ENCODE peak calls at places on chromosomes 7 and 10, in nine cellular contexts. A is tibial nerve, K is adrenal gland, D is vagina, N is upper lobe of left lung, T is A549, P is NB4, J is stomach, Q is body of pancreas. U is an unnamed sample.

GRCh38 chr10:23516530-23516929 is 77.7 kb downstream of the OTUD1 start:
- DNase-seq in P (peak), D (no peak), Q (no peak), J (no peak), A (no peak), T (no peak), N (no peak), K (peak), U (no peak)

GRCh38 chr7:44962483-44963251 is 16.1 kb downstream of the MYO1G start:
- DNase-seq in T (no peak), N (peak), Q (no peak), A (no peak), J (peak), K (peak), D (no peak), P (peak), U (no peak)

GRCh38 chr10:56240471-56240870 is 120.6 kb downstream of the ZWINT start:
- DNase-seq in A (no peak), D (no peak), Q (no peak), J (no peak), P (no peak), K (no peak), N (no peak), T (no peak), U (no peak)

GRCh38 chr7:33774762-33775523 is 130.4 kb upstream of the BMPER start:
- DNase-seq in J (peak), N (no peak), T (no peak), P (no peak), K (peak), D (no peak), A (peak), Q (peak), U (no peak)

GRCh38 chr7:73882060-73882428 is 21.1 kb downstream of the TMEM270 start:
- DNase-seq in D (no peak), T (no peak), A (no peak), Q (no peak), K (no peak), P (no peak), N (no peak), J (no peak), U (no peak)

GRCh38 chr10:101686133-101686925 is 8.6 kb downstream of the FBXW4 start:
- DNase-seq in A (no peak), P (no peak), T (no peak), K (no peak), J (no peak), D (no peak), Q (no peak), N (no peak), U (no peak)

GRCh38 chr10:61903184-61903990 is 1.9 kb downstream of the ARID5B start:
- DNase-seq in J (peak), T (peak), K (peak), A (peak), P (peak), D (peak), N (peak), Q (peak), U (peak)

GRCh38 chr7:48992816-48993215 is 68.5 kb downstream of the CDC14C start:
- DNase-seq in Q (no peak), T (no peak), A (no peak), P (no peak), J (no peak), D (no peak), K (no peak), N (no peak), U (no peak)

GRCh38 chr10:27695704-27696103 is 49.9 kb downstream of the MKX start:
- DNase-seq in P (no peak), Q (no peak), A (no peak), T (no peak), J (no peak), K (no peak), N (no peak), D (no peak), U (no peak)

GRCh38 chr7:107505997-107506682 is 36.3 kb downstream of the GPR22 start:
- DNase-seq in A (no peak), N (no peak), D (no peak), T (no peak), P (no peak), K (no peak), Q (peak), J (peak), U (peak)

GRCh38 chr10:132203256-132204077 is 16.7 kb downstream of the DPYSL4 start:
- DNase-seq in P (no peak), T (no peak), A (no peak), D (no peak), J (no peak), N (peak), K (no peak), Q (no peak), U (no peak)

GRCh38 chr10:43220971-43221418 is 45.9 kb downstream of the RASGEF1A start:
- DNase-seq in N (no peak), P (no peak), A (no peak), K (no peak), J (no peak), D (no peak), Q (no peak), T (no peak), U (no peak)

GRCh38 chr10:57336865-57337264 is 930.8 kb downstream of the IPMK start:
- DNase-seq in K (no peak), D (no peak), A (no peak), Q (no peak), T (no peak), J (no peak), N (peak), P (no peak), U (no peak)

GRCh38 chr7:21064698-21065648 is 278.3 kb upstream of the SP8 start:
- DNase-seq in T (no peak), P (no peak), Q (no peak), D (no peak), K (no peak), A (no peak), N (no peak), J (no peak), U (no peak)

GRCh38 chr7:80488851-80489370 is 23.0 kb downstream of the GNAT3 start:
- DNase-seq in N (no peak), T (no peak), Q (no peak), J (no peak), P (no peak), D (no peak), A (no peak), K (no peak), U (no peak)

GRCh38 chr10:79347894-79348639 is 798 bp downstream of the PPIF start:
- DNase-seq in T (peak), N (peak), J (peak), A (peak), P (peak), Q (peak), K (peak), D (peak), U (peak)

GRCh38 chr10:79190740-79191261 is 122.0 kb downstream of the ZMIZ1 start:
- DNase-seq in P (no peak), K (no peak), A (no peak), T (no peak), N (no peak), Q (no peak), D (no peak), J (no peak), U (no peak)

GRCh38 chr10:3103646-3104045 is 36.3 kb downstream of the PFKP start:
- DNase-seq in K (no peak), N (no peak), Q (no peak), P (no peak), D (no peak), J (no peak), A (no peak), T (no peak), U (no peak)

GRCh38 chr7:112940314-112940732 is 146.3 kb downstream of the GPR85 start:
- DNase-seq in T (no peak), D (no peak), P (no peak), K (no peak), J (no peak), A (no peak), N (no peak), Q (no peak), U (no peak)

GRCh38 chr10:86139066-86139657 is 227.4 kb downstream of the GRID1 start:
- DNase-seq in J (no peak), A (no peak), T (peak), K (peak), N (no peak), P (peak), Q (peak), D (no peak), U (peak)

GRCh38 chr7:2560175-2560695 is 1.5 kb downstream of the IQCE start:
- DNase-seq in D (no peak), N (no peak), Q (no peak), P (peak), J (no peak), A (no peak), T (no peak), K (no peak), U (no peak)

GRCh38 chr7:156308976-156309620 is 331.5 kb upstream of the RNF32 start:
- DNase-seq in N (peak), P (no peak), A (no peak), J (no peak), D (no peak), T (no peak), Q (no peak), K (no peak), U (no peak)

GRCh38 chr10:14385591-14386201 is 55.0 kb upstream of the FRMD4A start:
- DNase-seq in T (no peak), A (no peak), J (no peak), K (no peak), D (no peak), N (no peak), Q (no peak), P (no peak), U (no peak)

GRCh38 chr7:877312-878232 is 1.2 kb downstream of the GET4 start:
- DNase-seq in N (peak), T (no peak), Q (peak), D (no peak), J (peak), K (peak), P (peak), A (no peak), U (peak)

GRCh38 chr10:11595395-11595692 is 16.1 kb downstream of the USP6NL start:
- DNase-seq in K (peak), J (no peak), D (no peak), N (no peak), T (no peak), Q (no peak), A (no peak), P (no peak), U (peak)

GRCh38 chr7:20235303-20235702 is 18.1 kb upstream of the MACC1 start:
- DNase-seq in N (no peak), J (no peak), D (no peak), Q (no peak), A (no peak), P (no peak), T (no peak), K (no peak), U (no peak)

GRCh38 chr7:81492240-81492639 is 277.6 kb downstream of the HGF start:
- DNase-seq in K (no peak), T (no peak), N (no peak), A (no peak), Q (no peak), P (no peak), J (no peak), D (no peak), U (no peak)

GRCh38 chr10:14658331-14659122 is 116.2 kb downstream of the FAM107B start:
- DNase-seq in A (no peak), K (no peak), T (peak), N (no peak), D (no peak), P (peak), Q (no peak), J (no peak), U (no peak)

GRCh38 chr7:3309140-3309539 is 8.1 kb downstream of the SDK1 start:
- DNase-seq in T (no peak), J (no peak), P (no peak), D (no peak), N (no peak), Q (no peak), K (no peak), A (no peak), U (no peak)

GRCh38 chr10:12909836-12910185 is 91.7 kb downstream of the CCDC3 start:
- DNase-seq in N (no peak), D (peak), Q (no peak), T (no peak), K (no peak), J (no peak), A (peak), P (no peak), U (no peak)

GRCh38 chr10:120503695-120504094 is 46.7 kb downstream of the PLPP4 start:
- DNase-seq in A (no peak), D (no peak), T (no peak), Q (no peak), N (no peak), K (no peak), P (no peak), J (no peak), U (no peak)

GRCh38 chr10:116084166-116084565 is 188.8 kb downstream of the GFRA1 start:
- DNase-seq in N (no peak), J (no peak), A (no peak), P (no peak), D (no peak), K (no peak), Q (no peak), T (no peak), U (no peak)

DNA sequence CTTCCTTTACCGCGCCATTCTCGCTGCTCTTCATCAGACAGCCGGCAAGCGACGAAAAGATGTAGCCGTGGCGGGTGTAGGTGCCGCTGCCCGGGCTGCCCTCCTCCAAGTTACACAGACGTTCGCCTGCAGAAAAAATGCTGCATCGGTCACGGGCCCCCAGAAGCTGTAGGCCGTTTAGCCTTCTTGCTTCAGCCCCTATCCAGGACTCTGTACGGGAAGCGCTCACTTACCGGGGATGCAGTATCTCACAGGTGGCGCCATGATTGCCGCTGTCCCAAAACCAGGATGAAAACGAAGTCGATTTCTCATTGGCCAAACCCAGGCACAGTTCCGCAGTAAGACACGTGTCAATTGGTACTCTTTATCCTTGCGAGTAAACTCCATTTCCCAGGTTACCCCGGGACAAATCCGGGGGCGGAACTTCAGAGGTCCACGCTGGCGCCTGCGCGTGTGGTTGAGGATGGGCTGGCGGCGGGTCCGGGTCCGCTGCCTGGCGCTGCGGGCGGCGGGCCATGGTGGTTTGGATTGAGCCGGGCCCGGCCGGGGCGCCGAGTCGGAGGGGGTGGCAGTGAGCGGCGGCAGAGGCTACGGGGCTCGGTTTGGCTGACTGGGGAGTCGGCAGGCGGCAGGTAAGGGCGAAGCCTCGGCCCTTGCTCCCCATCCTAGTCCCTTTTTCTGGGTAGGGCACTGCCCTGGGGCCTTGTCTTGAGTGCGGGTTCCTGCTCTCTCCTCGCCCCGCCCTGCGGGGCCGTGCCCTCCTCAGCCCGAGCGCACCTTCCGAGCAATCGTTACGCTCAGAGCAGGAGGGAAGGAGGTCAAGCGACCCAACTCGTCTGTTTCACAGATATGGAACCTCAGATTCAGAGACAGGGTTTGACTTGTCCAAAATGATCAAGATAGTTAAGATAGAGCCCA is at the start of the genes EXOSC1 and ZDHHC16:
- DNase-seq in T (peak), J (peak), K (peak), P (peak), D (peak), N (peak), Q (peak), A (peak), U (peak)
- TF ChIP-seq POLR2A in T (peak), J (no peak), K (peak), P (peak), D (no peak), N (peak), Q (no peak), A (peak), U (peak)

GRCh38 chr10:104255244-104255981 is 721 bp downstream of the GSTO1 start:
- DNase-seq in T (peak), P (peak), K (peak), D (no peak), A (no peak), J (no peak), N (no peak), Q (no peak), U (peak)
- TF ChIP-seq POLR2A in T (no peak), P (no peak), K (peak), D (no peak), A (peak), J (no peak), N (peak), Q (no peak), U (peak)

GRCh38 chr7:130923930-130924329 is 189.9 kb upstream of the KLF14 start:
- DNase-seq in A (no peak), N (no peak), K (no peak), P (no peak), D (no peak), Q (no peak), J (no peak), T (no peak), U (no peak)
- TF ChIP-seq POLR2A in A (no peak), N (no peak), K (no peak), P (no peak), D (no peak), Q (no peak), J (no peak), T (no peak), U (no peak)

GRCh38 chr7:134712196-134712595 is 65.5 kb downstream of the BPGM start:
- DNase-seq in D (no peak), N (no peak), Q (no peak), P (no peak), K (no peak), J (no peak), T (no peak), A (no peak), U (no peak)

GRCh38 chr7:134709197-134709596 is 62.5 kb downstream of the BPGM start:
- DNase-seq in Q (no peak), J (no peak), P (no peak), T (no peak), A (no peak), D (peak), K (no peak), N (no peak), U (no peak)

GRCh38 chr7:134710511-134710853 is 63.8 kb downstream of the BPGM start:
- DNase-seq in T (no peak), J (no peak), N (no peak), Q (no peak), K (no peak), A (no peak), D (peak), P (no peak), U (no peak)

GRCh38 chr7:134708692-134709091 is 62.0 kb downstream of the BPGM start:
- DNase-seq in J (no peak), D (no peak), N (no peak), Q (no peak), T (no peak), K (no peak), P (no peak), A (no peak), U (no peak)

DNA sequence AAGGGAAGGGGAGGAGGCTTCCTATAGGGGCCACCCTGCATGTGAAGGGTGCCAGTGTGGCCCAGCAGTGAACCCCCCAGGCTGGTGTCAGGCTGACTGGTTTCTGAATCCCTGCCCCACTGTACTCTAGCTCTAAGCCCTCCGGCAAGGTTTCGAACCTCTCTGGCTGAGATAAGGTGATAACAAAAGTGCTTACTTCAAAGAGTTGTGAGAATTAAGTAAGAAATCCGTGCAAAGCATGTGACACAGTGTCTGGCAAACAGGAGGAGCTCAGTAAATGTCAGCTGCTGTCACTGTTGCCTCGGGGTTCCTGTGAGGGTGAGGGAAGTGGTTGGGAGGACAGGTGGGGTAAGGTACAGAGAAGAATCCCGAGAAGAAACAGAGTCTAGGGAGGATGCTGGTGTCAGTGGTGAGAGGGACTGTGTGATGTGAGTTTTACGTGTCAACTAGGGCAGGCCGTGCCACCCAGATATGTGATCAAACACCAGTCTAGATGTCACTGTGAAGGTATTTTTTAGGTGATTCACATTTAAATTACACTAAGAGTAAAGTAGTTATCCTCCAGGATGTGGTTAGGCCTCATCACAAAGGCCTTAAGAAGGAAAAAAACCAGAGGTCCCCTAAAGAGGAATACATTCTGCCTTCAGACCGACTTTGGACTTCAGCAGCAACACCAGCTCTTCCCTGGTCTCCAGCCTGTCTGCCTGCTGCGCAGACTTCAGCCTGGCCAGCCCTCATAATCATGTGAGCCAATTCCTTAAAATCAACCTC is 64.4 kb downstream of the BPGM start:
- DNase-seq in P (no peak), Q (no peak), D (peak), N (no peak), K (no peak), J (no peak), A (no peak), T (no peak), U (no peak)
- TF ChIP-seq POLR2A in P (no peak), Q (no peak), D (no peak), N (no peak), K (no peak), J (no peak), A (no peak), T (no peak), U (no peak)

GRCh38 chr10:31646519-31646918 is 282.1 kb downstream of the ARHGAP12 start:
- DNase-seq in P (no peak), K (no peak), D (no peak), N (no peak), T (no peak), J (no peak), Q (no peak), A (no peak), U (no peak)

GRCh38 chr10:31650010-31650409 is 278.6 kb downstream of the ARHGAP12 start:
- DNase-seq in A (peak), N (no peak), J (no peak), Q (peak), P (no peak), T (no peak), D (no peak), K (peak), U (no peak)

GRCh38 chr10:31645786-31646185 is 282.8 kb downstream of the ARHGAP12 start:
- DNase-seq in N (no peak), J (no peak), Q (no peak), P (no peak), D (no peak), A (no peak), K (no peak), T (no peak), U (no peak)

GRCh38 chr10:31648966-31649365 is 279.7 kb downstream of the ARHGAP12 start:
- DNase-seq in A (no peak), Q (no peak), D (no peak), K (no peak), J (no peak), N (peak), P (no peak), T (no peak), U (no peak)

GRCh38 chr10:31647861-31648260 is 280.8 kb downstream of the ARHGAP12 start:
- DNase-seq in P (no peak), D (no peak), A (no peak), Q (no peak), J (no peak), N (peak), T (no peak), K (no peak), U (no peak)
- TF ChIP-seq POLR2A in P (no peak), D (no peak), A (no peak), Q (no peak), J (no peak), N (no peak), T (no peak), K (no peak), U (no peak)

U was measured in erythroblast.